ENCODE peak calls at places on chromosomes 6 and 20, in seven cellular contexts. Y is Peyer's patch; R is GDM1; C is left cardiac atrium; J is stimulated activated naive B cell treated with anti-CD40 and anti-IgM and Interleukin-4, amounts not matched to agents 10 μg/mL and 1 μg/mL and 100 μg/mL, for 72 hours; Q is kidney tubule cell; K is progenitor cell of endocrine pancreas. L is an unnamed sample.

GRCh38 chr6:44575644-44576043 is 188.1 kb downstream of the CDC5L start:
- DNase-seq in Y (no peak), R (no peak), C (no peak), J (no peak), Q (no peak), K (no peak), L (no peak)

GRCh38 chr6:137218917-137219663 is at the start of gene IFNGR1:
- DNase-seq in Y (peak), R (peak), C (peak), J (peak), Q (peak), K (peak), L (peak)

GRCh38 chr20:51074062-51074461 is 51.2 kb upstream of the KCNG1 start:
- DNase-seq in Y (no peak), R (no peak), C (no peak), J (no peak), Q (no peak), K (no peak), L (no peak)

GRCh38 chr6:71254323-71254722 is 34.3 kb upstream of the OGFRL1 start:
- DNase-seq in Y (no peak), R (no peak), C (no peak), J (no peak), Q (no peak), K (no peak), L (no peak)

GRCh38 chr6:146028250-146028789 is 542 bp upstream of the GRM1 start:
- DNase-seq in Y (no peak), R (no peak), C (peak), J (no peak), Q (peak), K (peak), L (no peak)

GRCh38 chr20:50226093-50226974 is 35.7 kb downstream of the CEBPB start:
- DNase-seq in Y (peak), R (no peak), C (peak), J (peak), Q (peak), K (no peak), L (peak)

GRCh38 chr6:4291453-4292403 is 156.4 kb upstream of the ECI2 start:
- DNase-seq in Y (no peak), R (no peak), C (no peak), J (no peak), Q (peak), K (no peak), L (no peak)

GRCh38 chr20:46028772-46029371 is at the start of gene SLC12A5:
- DNase-seq in Y (no peak), R (no peak), C (no peak), J (no peak), Q (no peak), K (no peak), L (no peak)

GRCh38 chr20:22450540-22450939 is 133.8 kb downstream of the FOXA2 start:
- DNase-seq in Y (no peak), R (no peak), C (no peak), J (no peak), Q (no peak), K (no peak), L (no peak)

L was measured in GF-D8.